ENCODE peak calls at places on chromosome 6, in four cellular contexts. D, V, Z and E are unnamed samples.

GRCh38 chr6:131045139-131045538 is 17.9 kb downstream of the EPB41L2 start:
- DNase-seq in D (no peak), V (no peak), Z (no peak), E (no peak)

GRCh38 chr6:3915076-3915791 is 66.1 kb downstream of the FAM50B start:
- DNase-seq in D (peak; percentile 44), V (no peak), Z (no peak), E (no peak)

GRCh38 chr6:166671434-166672061 is 44.5 kb upstream of the RPS6KA2 start:
- DNase-seq in D (no peak), V (no peak), Z (peak; percentile 54), E (peak; percentile 54)

GRCh38 chr6:99746261-99746895 is 139.7 kb downstream of the PRDM13 start:
- DNase-seq in D (no peak), V (no peak), Z (peak; percentile 86), E (no peak)

GRCh38 chr6:42078391-42078790 is 28.1 kb downstream of the TAF8 start:
- DNase-seq in D (peak; percentile 63), V (peak; percentile 21), Z (no peak), E (peak; percentile 32)

GRCh38 chr6:20126789-20127653 is 85.2 kb downstream of the MBOAT1 start:
- DNase-seq in D (peak; percentile 89), V (peak; percentile 89), Z (peak; percentile 62), E (no peak)

GRCh38 chr6:6277418-6277817 is 43.0 kb downstream of the F13A1 start:
- DNase-seq in D (no peak), V (no peak), Z (no peak), E (no peak)

GRCh38 chr6:13915566-13916229 is 9.1 kb upstream of the RNF182 start:
- DNase-seq in D (no peak), V (no peak), Z (no peak), E (no peak)

GRCh38 chr6:46044876-46045617 is 29.4 kb upstream of the CLIC5 start:
- DNase-seq in D (no peak), V (no peak), Z (peak; percentile 87), E (no peak)

GRCh38 chr6:8462169-8462568 is 26.8 kb upstream of the SLC35B3 start:
- DNase-seq in D (no peak), V (no peak), Z (no peak), E (no peak)

GRCh38 chr6:130417951-130418350 is 52.1 kb downstream of the TMEM200A start:
- DNase-seq in D (no peak), V (no peak), Z (peak; percentile 50), E (no peak)

GRCh38 chr6:138818496-138819194 is 22.8 kb downstream of the ECT2L start:
- DNase-seq in D (no peak), V (no peak), Z (no peak), E (no peak)

GRCh38 chr6:90319044-90319443 is 22.4 kb upstream of the BACH2 start:
- DNase-seq in D (no peak), V (no peak), Z (peak; percentile 2), E (no peak)

GRCh38 chr6:34852406-34853085 is 35.3 kb downstream of the TAF11 start:
- DNase-seq in D (no peak), V (no peak), Z (no peak), E (no peak)

GRCh38 chr6:43768983-43769525 is 957 bp upstream of the VEGFA start:
- DNase-seq in D (peak; percentile 70), V (no peak), Z (peak; percentile 97), E (no peak)

GRCh38 chr6:30685157-30685976 is 1.1 kb downstream of the PPP1R18 start:
- DNase-seq in D (peak; percentile 89), V (peak; percentile 60), Z (peak; percentile 33), E (no peak)

GRCh38 chr6:34386316-34387137 is 5.9 kb downstream of the NUDT3 start:
- DNase-seq in D (no peak), V (no peak), Z (peak; percentile 87), E (no peak)

GRCh38 chr6:11043552-11043960 is 549 bp downstream of the ELOVL2 start:
- DNase-seq in D (peak; percentile 76), V (peak; percentile 62), Z (no peak), E (no peak)

GRCh38 chr6:124682751-124683150 is 279.5 kb upstream of the RNF217 start:
- DNase-seq in D (no peak), V (no peak), Z (no peak), E (no peak)

GRCh38 chr6:111922454-111923297 is 49.4 kb upstream of the FYN start:
- DNase-seq in D (no peak), V (no peak), Z (peak; percentile 52), E (no peak)

GRCh38 chr6:149855040-149855654 is 9.0 kb downstream of the LRP11 start:
- DNase-seq in D (no peak), V (no peak), Z (peak; percentile 73), E (no peak)

GRCh38 chr6:52046456-52046855 is 41.0 kb downstream of the PKHD1 start:
- DNase-seq in D (no peak), V (no peak), Z (no peak), E (no peak)

GRCh38 chr6:7165002-7165735 is 57.4 kb downstream of the RREB1 start:
- DNase-seq in D (no peak), V (no peak), Z (peak; percentile 75), E (no peak)

GRCh38 chr6:158717341-158718328 is 67.8 kb downstream of the SYTL3 start:
- DNase-seq in D (peak; percentile 80), V (no peak), Z (no peak), E (no peak)

GRCh38 chr6:169944415-169944814 is 193.0 kb downstream of the ERMARD start:
- DNase-seq in D (no peak), V (no peak), Z (no peak), E (no peak)

GRCh38 chr6:32151885-32152311 is at the start of gene PRRT1:
- DNase-seq in D (no peak), V (no peak), Z (no peak), E (no peak)

GRCh38 chr6:18039481-18039880 is 52.0 kb upstream of the KIF13A start:
- DNase-seq in D (no peak), V (no peak), Z (no peak), E (no peak)

GRCh38 chr6:42203217-42203616 is 8.5 kb upstream of the GUCA1B start:
- DNase-seq in D (no peak), V (no peak), Z (no peak), E (no peak)

GRCh38 chr6:159943965-159944598 is 24.8 kb upstream of the IGF2R start:
- DNase-seq in D (no peak), V (no peak), Z (no peak), E (no peak)

GRCh38 chr6:129748212-129748900 is 38.4 kb upstream of the ARHGAP18 start:
- DNase-seq in D (peak; percentile 66), V (no peak), Z (peak; percentile 50), E (no peak)

GRCh38 chr6:54053893-54054391 is 57.3 kb upstream of the MLIP start:
- DNase-seq in D (no peak), V (no peak), Z (peak; percentile 97), E (no peak)

GRCh38 chr6:138105446-138105845 is 1.8 kb downstream of the PERP start:
- DNase-seq in D (no peak), V (no peak), Z (no peak), E (no peak)

GRCh38 chr6:142374965-142375733 is 73.3 kb downstream of the ADGRG6 start:
- DNase-seq in D (no peak), V (no peak), Z (peak; percentile 85), E (no peak)

DNA sequence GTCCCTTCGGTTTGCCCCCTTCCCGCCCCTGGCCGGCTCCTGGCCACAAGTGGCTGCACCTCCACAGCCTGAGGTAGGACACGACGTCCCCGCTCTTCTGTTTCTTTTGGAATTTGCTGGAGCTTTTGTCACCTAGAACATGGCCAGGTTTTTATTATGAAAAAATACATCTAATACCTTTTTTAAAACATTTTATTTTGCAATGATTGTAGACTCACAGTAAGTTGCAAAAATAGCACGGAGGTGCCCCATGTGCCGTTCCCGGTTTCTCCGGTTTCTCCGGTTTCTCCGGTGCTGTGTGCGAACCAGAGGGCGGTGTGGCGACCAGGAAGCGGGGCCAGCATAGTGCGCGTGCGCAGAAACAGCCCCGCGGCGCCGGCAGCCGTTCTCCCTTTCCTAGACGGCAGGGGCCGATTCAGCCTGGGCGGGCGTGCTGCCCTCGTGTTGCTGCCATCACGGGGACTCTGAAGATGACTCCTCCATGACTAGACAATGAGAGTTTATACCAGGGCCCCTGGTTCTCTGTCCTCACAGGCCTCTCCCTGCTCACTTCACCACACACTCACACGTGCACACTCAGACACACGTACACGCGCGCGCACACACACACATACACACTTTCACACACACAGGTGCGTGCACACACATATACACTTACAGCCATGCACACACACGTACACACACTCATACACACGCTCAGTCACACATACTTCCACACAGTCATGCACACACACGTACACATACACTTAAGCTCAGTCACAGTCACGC is 102.1 kb downstream of the TMEM242 start:
- DNase-seq in D (peak; percentile 95), V (peak; percentile 97), Z (peak; percentile 75), E (no peak)
- TF ChIP-seq CTCF in D (no peak), V (no peak), Z (peak; percentile 11), E (peak; percentile 63)

DNA sequence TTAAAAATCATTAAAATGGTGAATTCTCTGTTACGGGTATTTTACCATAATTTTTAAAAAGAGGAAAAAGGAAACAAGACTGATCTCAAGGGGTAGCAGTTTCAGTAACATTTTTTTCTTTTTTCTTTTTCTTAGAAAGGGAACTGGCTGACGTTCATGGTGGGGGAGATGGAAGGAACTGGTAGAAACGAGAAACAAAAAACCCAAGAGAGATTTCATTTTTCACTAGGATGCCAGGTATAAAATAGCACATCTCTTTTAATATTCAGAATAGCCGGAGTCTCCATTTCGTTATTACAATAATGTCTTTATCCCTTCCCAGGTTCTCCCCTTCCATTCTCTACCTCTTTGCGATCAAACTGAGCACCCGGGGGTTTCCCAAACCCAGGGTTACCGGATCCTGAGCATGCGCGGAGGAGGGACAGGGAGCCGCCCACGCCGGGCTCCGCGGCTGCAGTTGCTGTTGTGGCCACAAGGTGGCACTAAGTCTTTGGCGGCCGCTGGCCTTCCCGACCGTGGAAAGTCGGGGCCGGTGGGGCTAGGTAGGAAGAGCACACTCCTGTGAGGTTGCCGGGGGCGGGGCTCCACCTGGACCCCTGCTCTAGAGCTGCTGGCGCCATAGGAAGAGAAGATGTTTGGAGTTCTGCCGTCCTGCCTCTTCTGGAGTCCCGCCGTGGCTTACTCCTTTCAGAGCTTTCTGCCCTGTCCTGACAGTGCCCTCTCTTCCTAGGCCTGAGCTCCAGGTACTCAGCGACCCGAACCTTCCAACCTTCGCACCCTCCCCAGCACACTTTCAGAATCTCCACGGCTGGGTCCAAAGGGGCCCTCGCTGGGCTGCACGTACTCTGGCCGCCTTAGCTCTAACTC is 146.8 kb downstream of the SH3BGRL2 start:
- DNase-seq in D (peak; percentile 94), V (peak; percentile 97), Z (peak; percentile 72), E (peak; percentile 90)
- TF ChIP-seq CTCF in D (peak; percentile 94), V (peak; percentile 98), Z (peak; percentile 99), E (peak; percentile 99)

GRCh38 chr6:12232821-12233220 is 57.3 kb upstream of the EDN1 start:
- DNase-seq in D (no peak), V (no peak), Z (no peak), E (no peak)

GRCh38 chr6:12232339-12232738 is 57.8 kb upstream of the EDN1 start:
- DNase-seq in D (no peak), V (no peak), Z (peak; percentile 60), E (no peak)

GRCh38 chr6:12230523-12230922 is 59.6 kb upstream of the EDN1 start:
- DNase-seq in D (no peak), V (no peak), Z (no peak), E (no peak)

GRCh38 chr6:12229332-12229731 is 60.8 kb upstream of the EDN1 start:
- DNase-seq in D (no peak), V (no peak), Z (no peak), E (no peak)

GRCh38 chr6:12228447-12229146 is 61.6 kb upstream of the EDN1 start:
- DNase-seq in D (no peak), V (no peak), Z (no peak), E (no peak)
- TF ChIP-seq CTCF in D (no peak), V (no peak), Z (no peak), E (no peak)

GRCh38 chr6:163965426-163966348 is 551.2 kb downstream of the QKI start:
- DNase-seq in D (no peak), V (no peak), Z (no peak), E (no peak)
- TF ChIP-seq CTCF in D (no peak), V (no peak), Z (no peak), E (no peak)

GRCh38 chr6:56843476-56844349 is 111.2 kb upstream of the BEND6 start:
- DNase-seq in D (peak; percentile 87), V (peak; percentile 75), Z (peak; percentile 85), E (peak; percentile 95)
- TF ChIP-seq CTCF in D (no peak), V (peak; percentile 14), Z (peak; percentile 53), E (peak; percentile 82)